ENCODE peak calls at places on chromosomes 5 and 9, in four cellular contexts. O is stimulated activated CD8-positive, alpha-beta memory T cell treated with anti-CD3 and anti-CD28 coated beads, Interleukin-7, amount 100 ng/mL, for 24 hours; J is head of caudate nucleus; L is posterior cingulate gyrus. X is an unnamed sample.

GRCh38 chr9:214488-215448 is at the start of gene DOCK8:
- DNase-seq in O (peak; percentile 9), J (no peak), L (no peak), X (peak; percentile 8)

GRCh38 chr9:98897745-98898144 is 46.0 kb upstream of the COL15A1 start:
- DNase-seq in O (no peak), J (no peak), L (no peak), X (no peak)

GRCh38 chr5:104793031-104793430 is 1230.4 kb upstream of the NUDT12 start:
- DNase-seq in O (no peak), J (no peak), L (no peak), X (no peak)

GRCh38 chr9:21102311-21102710 is 24.6 kb upstream of the IFNB1 start:
- DNase-seq in O (no peak), J (no peak), L (no peak), X (no peak)

GRCh38 chr9:30575691-30576090 is 1808.8 kb upstream of the ACO1 start:
- DNase-seq in O (no peak), J (no peak), L (no peak), X (no peak)

GRCh38 chr5:92309336-92309991 is 926.3 kb upstream of the ARRDC3 start:
- DNase-seq in O (no peak), J (no peak), L (no peak), X (peak; percentile 58)

GRCh38 chr5:175657593-175658271 is at the start of gene HRH2:
- DNase-seq in O (no peak), J (peak; percentile 63), L (peak; percentile 53), X (peak; percentile 7)

GRCh38 chr5:170070556-170071412 is 34.9 kb upstream of the FOXI1 start:
- DNase-seq in O (no peak), J (no peak), L (peak; percentile 61), X (peak; percentile 46)

GRCh38 chr9:133476531-133476930 is 2.4 kb downstream of the SLC2A6 start:
- DNase-seq in O (no peak), J (no peak), L (no peak), X (no peak)

GRCh38 chr5:463952-464351 is 21.0 kb downstream of the EXOC3 start:
- DNase-seq in O (peak; percentile 36), J (peak; percentile 26), L (no peak), X (no peak)

GRCh38 chr9:2466703-2467102 is 154.9 kb upstream of the VLDLR start:
- DNase-seq in O (no peak), J (no peak), L (no peak), X (no peak)

X was measured in SK-MEL-5.